ENCODE peak calls at places on chromosome 15, in ten cellular contexts. V is Panc1, Q is breast epithelium, K is cardiac fibroblast, U is pancreas, D is lung, X is neural progenitor cell, B is Peyer's patch, R is choroid plexus epithelial cell, N is fibroblast of pulmonary artery. Z is an unnamed sample.

GRCh38 chr15:60554494-60554893 is 75.6 kb upstream of the ICE2 start:
- DNase-seq in X (no peak), K (no peak), R (no peak), N (no peak), U (no peak), D (no peak), Q (no peak), B (no peak), V (no peak), Z (no peak)

GRCh38 chr15:59306520-59307163 is 66.0 kb downstream of the MYO1E start:
- DNase-seq in V (no peak), B (no peak), X (no peak), Q (no peak), K (peak), R (no peak), D (no peak), U (no peak), N (peak), Z (no peak)

GRCh38 chr15:80121546-80121945 is 31.3 kb upstream of the FAH start:
- DNase-seq in B (no peak), D (no peak), Q (no peak), X (no peak), N (no peak), K (no peak), U (no peak), V (no peak), R (no peak), Z (no peak)

GRCh38 chr15:92638709-92639365 is 16.7 kb downstream of the FAM174B start:
- DNase-seq in X (no peak), B (no peak), R (no peak), N (no peak), U (peak), Q (peak), V (no peak), D (no peak), K (no peak), Z (no peak)

GRCh38 chr15:29089731-29090616 is 179.6 kb downstream of the NSMCE3 start:
- DNase-seq in Q (no peak), R (peak), U (no peak), D (no peak), K (peak), B (no peak), V (no peak), N (peak), X (peak), Z (no peak)

GRCh38 chr15:80015156-80015555 is 44.2 kb upstream of the BCL2A1 start:
- DNase-seq in B (no peak), Q (no peak), X (no peak), U (no peak), D (no peak), N (no peak), K (no peak), R (peak), V (no peak), Z (no peak)

GRCh38 chr15:48144889-48145288 is 24.1 kb downstream of the SLC24A5 start:
- DNase-seq in U (no peak), Q (no peak), N (peak), D (no peak), K (peak), V (no peak), R (peak), B (no peak), X (no peak), Z (no peak)

GRCh38 chr15:89999676-90000174 is 1.4 kb upstream of the ZNF710 start:
- DNase-seq in R (peak), U (peak), K (no peak), B (no peak), X (peak), Q (no peak), D (peak), N (no peak), V (no peak), Z (no peak)

GRCh38 chr15:24944939-24945338 is 9.8 kb upstream of the SNRPN start:
- DNase-seq in R (no peak), Q (no peak), N (no peak), D (no peak), X (no peak), V (no peak), K (no peak), B (no peak), U (no peak), Z (no peak)

GRCh38 chr15:70226337-70226980 is 128.7 kb upstream of the TLE3 start:
- DNase-seq in D (no peak), Q (no peak), N (no peak), K (no peak), X (no peak), B (no peak), R (no peak), U (no peak), V (no peak), Z (no peak)

GRCh38 chr15:52290329-52290728 is 5.3 kb downstream of the MYO5C start:
- DNase-seq in R (no peak), N (no peak), D (no peak), K (no peak), V (no peak), Q (no peak), X (no peak), B (no peak), U (no peak), Z (no peak)

GRCh38 chr15:85329561-85330421 is 50.6 kb upstream of the AKAP13 start:
- DNase-seq in N (peak), U (no peak), B (peak), D (no peak), Q (no peak), K (peak), R (peak), V (peak), X (no peak), Z (no peak)

GRCh38 chr15:62035256-62035908 is 24.9 kb downstream of the VPS13C start:
- DNase-seq in U (no peak), N (peak), X (no peak), K (peak), R (peak), D (no peak), V (no peak), B (no peak), Q (no peak), Z (no peak)

GRCh38 chr15:61715082-61715481 is 345.2 kb downstream of the VPS13C start:
- DNase-seq in Q (no peak), X (no peak), U (peak), D (no peak), B (no peak), R (no peak), N (no peak), V (no peak), K (no peak), Z (no peak)

GRCh38 chr15:82646250-82647044 is 716 bp downstream of the CPEB1 start:
- DNase-seq in R (no peak), U (peak), V (no peak), N (no peak), K (no peak), D (no peak), Q (no peak), B (no peak), X (peak), Z (no peak)

GRCh38 chr15:71708741-71709140 is 101.6 kb upstream of the NR2E3 start:
- DNase-seq in X (no peak), Q (no peak), R (peak), N (peak), K (peak), D (no peak), U (no peak), V (no peak), B (no peak), Z (no peak)

GRCh38 chr15:39744334-39745103 is 38.1 kb downstream of the FSIP1 start:
- DNase-seq in K (no peak), Q (no peak), N (no peak), R (no peak), V (no peak), B (no peak), X (no peak), D (no peak), U (no peak), Z (no peak)

GRCh38 chr15:79901958-79902357 is 5.1 kb upstream of the MTHFS start:
- DNase-seq in U (no peak), V (no peak), N (peak), R (peak), Q (no peak), D (no peak), X (no peak), K (peak), B (no peak), Z (no peak)

GRCh38 chr15:62803856-62804400 is 238.6 kb upstream of the TPM1 start:
- DNase-seq in V (no peak), D (no peak), B (no peak), X (no peak), K (no peak), U (no peak), Q (no peak), R (no peak), N (no peak), Z (no peak)

GRCh38 chr15:82750831-82751181 is 41.1 kb upstream of the AP3B2 start:
- DNase-seq in R (peak), Q (no peak), N (no peak), B (no peak), U (no peak), K (peak), X (no peak), D (no peak), V (no peak), Z (peak)

DNA sequence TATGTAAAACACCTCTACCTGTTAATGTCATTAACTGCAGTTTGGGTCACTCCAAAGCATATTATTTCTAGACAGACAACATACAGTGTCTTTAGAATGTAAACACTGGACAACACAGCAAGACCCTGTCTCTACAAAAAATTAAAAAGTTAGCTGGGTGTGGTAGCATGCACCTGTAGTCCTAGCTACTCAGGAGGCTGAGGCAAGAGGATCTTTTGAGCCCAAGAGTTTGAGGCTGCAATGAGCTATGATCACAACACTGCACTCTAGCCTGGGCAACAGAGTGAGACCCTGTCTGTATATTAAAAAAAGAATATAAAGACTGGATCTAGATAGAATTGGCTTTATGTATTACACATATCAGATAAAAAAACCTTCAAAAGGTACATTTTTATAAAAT is 20.0 kb upstream of the SPESP1 start:
- DNase-seq in Q (no peak), N (no peak), R (no peak), K (no peak), V (no peak), D (no peak), B (no peak), U (no peak), X (no peak), Z (no peak)
- TF ChIP-seq CTCF in Q (no peak), N (no peak), R (no peak), K (no peak), V (no peak), D (no peak), B (no peak), U (no peak), X (no peak), Z (no peak)

GRCh38 chr15:97875025-97875512 is 85.4 kb upstream of the ARRDC4 start:
- DNase-seq in D (no peak), R (no peak), B (no peak), N (no peak), X (no peak), V (no peak), K (no peak), U (no peak), Q (no peak), Z (no peak)
- H3K4me3 ChIP-seq in D (no peak), R (peak), B (no peak), N (no peak), X (no peak), V (no peak), K (no peak), U (peak), Q (no peak), Z (no peak)

GRCh38 chr15:23503546-23503945 is 56.5 kb upstream of the GOLGA6L2 start:
- DNase-seq in N (no peak), X (no peak), D (no peak), V (no peak), K (no peak), B (no peak), R (no peak), Q (no peak), U (no peak), Z (no peak)

DNA sequence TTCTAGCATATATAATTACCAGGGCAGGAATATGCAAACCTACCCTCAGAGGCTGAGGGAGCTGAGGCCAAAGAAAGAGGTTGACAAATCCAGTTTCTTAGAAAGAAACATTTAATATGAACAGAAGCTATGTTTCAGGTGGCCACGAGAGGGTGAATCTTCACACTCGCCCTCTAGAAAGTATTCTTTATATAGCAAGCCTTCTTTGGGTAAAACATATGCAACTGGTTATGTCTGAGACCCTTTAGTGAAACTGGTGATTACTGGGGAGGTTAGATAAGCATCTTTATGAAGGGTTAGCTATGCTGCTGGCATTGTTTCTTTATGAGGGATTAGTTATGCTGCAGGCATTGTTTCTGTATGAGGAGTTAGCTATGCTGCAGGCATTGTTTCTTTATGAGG is 50.7 kb upstream of the GOLGA6L2 start:
- DNase-seq in K (no peak), R (peak), Q (no peak), D (no peak), V (peak), X (peak), N (no peak), B (no peak), U (no peak), Z (no peak)
- TF ChIP-seq CTCF in K (peak), R (peak), Q (no peak), D (no peak), V (peak), X (peak), N (peak), B (no peak), U (no peak), Z (peak)

DNA sequence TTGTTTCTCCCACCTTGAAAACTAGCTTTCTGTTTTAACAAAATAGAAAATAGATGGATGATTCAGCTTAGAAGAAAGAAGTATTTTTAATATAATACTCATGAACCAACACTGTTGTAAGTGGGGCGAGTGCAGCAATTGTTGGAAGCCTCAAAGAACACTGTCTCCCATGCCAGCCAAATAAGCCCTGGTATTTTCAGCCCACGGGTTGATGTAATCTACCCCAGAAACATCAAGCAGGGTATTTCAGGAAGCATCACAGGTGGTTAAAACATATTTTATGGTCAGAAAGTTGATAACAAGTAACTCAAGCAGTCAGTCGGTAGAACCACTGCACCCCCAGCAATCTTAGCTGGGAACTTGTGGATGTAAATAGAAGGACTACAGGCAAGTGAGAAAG is 115.9 kb downstream of the SV2B start:
- DNase-seq in R (no peak), N (no peak), Q (no peak), U (no peak), K (no peak), X (no peak), V (no peak), D (no peak), B (no peak), Z (no peak)
- H3K4me3 ChIP-seq in R (no peak), N (no peak), Q (no peak), U (no peak), K (no peak), X (no peak), V (no peak), D (no peak), B (no peak), Z (no peak)

Z was measured in retinal pigment epithelial cell.